ENCODE peak calls at places on chromosomes 7 and 10, in six cellular contexts. G, L, N, D, R and K are unnamed samples. For H3K27me3, the result is how much of the 10 kb centered on the place peaks cover.

GRCh38 chr10:16996530-16996964 is 133.1 kb downstream of the CUBN start:
- DNase-seq in G (peak), L (no peak), N (no peak), D (no peak), R (no peak), K (no peak)

GRCh38 chr10:124482401-124482800 is 20.8 kb downstream of the LHPP start:
- DNase-seq in G (no peak), L (no peak), N (no peak), D (no peak), R (no peak), K (no peak)

GRCh38 chr7:27188666-27189559 is 3.9 kb upstream of the HOXA11 start:
- DNase-seq in G (no peak), L (no peak), N (no peak), D (no peak), R (peak), K (peak)

GRCh38 chr7:16326099-16326498 is 95.2 kb downstream of the CRPPA start:
- DNase-seq in G (no peak), L (no peak), N (no peak), D (no peak), R (no peak), K (no peak)

GRCh38 chr7:4043988-4044387 is 638.1 kb upstream of the FOXK1 start:
- DNase-seq in G (no peak), L (no peak), N (no peak), D (no peak), R (no peak), K (no peak)

GRCh38 chr10:63883861-63884260 is 362.7 kb downstream of the REEP3 start:
- DNase-seq in G (no peak), L (no peak), N (no peak), D (no peak), R (no peak), K (no peak)

GRCh38 chr7:67019562-67020390 is 23.1 kb downstream of the TYW1 start:
- DNase-seq in G (peak), L (peak), N (no peak), D (no peak), R (no peak), K (no peak)

GRCh38 chr10:124318811-124319210 is 99.9 kb downstream of the OAT start:
- DNase-seq in G (no peak), L (no peak), N (no peak), D (no peak), R (no peak), K (no peak)

GRCh38 chr7:80288175-80289122 is 153.8 kb downstream of the GNAI1 start:
- DNase-seq in G (peak), L (no peak), N (no peak), D (no peak), R (no peak), K (no peak)

GRCh38 chr10:119778776-119779445 is 53.1 kb downstream of the INPP5F start:
- DNase-seq in G (no peak), L (peak), N (no peak), D (no peak), R (no peak), K (no peak)

GRCh38 chr10:130873636-130874035 is 437.9 kb downstream of the TCERG1L start:
- DNase-seq in G (no peak), L (no peak), N (no peak), D (no peak), R (no peak), K (no peak)

GRCh38 chr7:28269700-28270361 is 89.2 kb upstream of the JAZF1 start:
- DNase-seq in G (no peak), L (peak), N (no peak), D (no peak), R (no peak), K (no peak)

GRCh38 chr10:104022020-104022419 is 55.1 kb downstream of the SLK start:
- DNase-seq in G (no peak), L (no peak), N (no peak), D (no peak), R (no peak), K (no peak)

GRCh38 chr10:99676435-99676834 is 17.1 kb downstream of the ENTPD7 start:
- DNase-seq in G (peak), L (no peak), N (no peak), D (no peak), R (no peak), K (no peak)

GRCh38 chr7:76077435-76077834 is 29.5 kb downstream of the MDH2 start:
- DNase-seq in G (peak), L (no peak), N (no peak), D (no peak), R (no peak), K (no peak)

GRCh38 chr10:61629594-61629993 is 33.1 kb upstream of the CABCOCO1 start:
- DNase-seq in G (no peak), L (no peak), N (no peak), D (no peak), R (no peak), K (no peak)

GRCh38 chr10:4352566-4352961 is 473.4 kb upstream of the AKR1E2 start:
- DNase-seq in G (peak), L (no peak), N (peak), D (no peak), R (no peak), K (no peak)

GRCh38 chr7:34247468-34247867 is 342.1 kb downstream of the BMPER start:
- DNase-seq in G (peak), L (peak), N (no peak), D (no peak), R (no peak), K (no peak)

GRCh38 chr10:60679388-60679987 is 98.8 kb upstream of the CDK1 start:
- DNase-seq in G (no peak), L (no peak), N (no peak), D (no peak), R (no peak), K (no peak)

GRCh38 chr7:158384746-158385145 is 202.9 kb downstream of the PTPRN2 start:
- DNase-seq in G (no peak), L (no peak), N (no peak), D (no peak), R (no peak), K (no peak)

GRCh38 chr10:116836902-116837513 is 12.3 kb upstream of the ENO4 start:
- DNase-seq in G (no peak), L (no peak), N (no peak), D (no peak), R (no peak), K (no peak)

GRCh38 chr10:102718220-102718619 is 3.8 kb downstream of the SFXN2 start:
- DNase-seq in G (peak), L (no peak), N (no peak), D (no peak), R (no peak), K (no peak)

GRCh38 chr10:47255033-47255813 is 44.8 kb upstream of the GDF10 start:
- DNase-seq in G (no peak), L (no peak), N (no peak), D (no peak), R (no peak), K (no peak)

GRCh38 chr7:36630112-36630650 is 94.1 kb downstream of the AOAH start:
- DNase-seq in G (peak), L (no peak), N (no peak), D (no peak), R (no peak), K (no peak)

GRCh38 chr7:55484834-55485233 is 87.5 kb downstream of the VOPP1 start:
- DNase-seq in G (no peak), L (no peak), N (no peak), D (no peak), R (no peak), K (no peak)

GRCh38 chr7:89001306-89001705 is 205.8 kb upstream of the TEX47 start:
- DNase-seq in G (no peak), L (no peak), N (no peak), D (no peak), R (no peak), K (no peak)

GRCh38 chr7:142468871-142469652 is 211.2 kb upstream of the PRSS58 start:
- DNase-seq in G (no peak), L (no peak), N (no peak), D (no peak), R (no peak), K (no peak)

GRCh38 chr10:71981024-71981867 is 17.1 kb downstream of the CHST3 start:
- DNase-seq in G (peak), L (peak), N (no peak), D (no peak), R (no peak), K (no peak)

GRCh38 chr7:3552499-3552898 is 251.4 kb downstream of the SDK1 start:
- DNase-seq in G (peak), L (peak), N (no peak), D (peak), R (no peak), K (no peak)

GRCh38 chr7:138126928-138127327 is 50.7 kb downstream of the AKR1D1 start:
- DNase-seq in G (no peak), L (no peak), N (no peak), D (no peak), R (no peak), K (no peak)

GRCh38 chr10:79102056-79102874 is 33.5 kb downstream of the ZMIZ1 start:
- DNase-seq in G (peak), L (no peak), N (peak), D (no peak), R (peak), K (peak)

GRCh38 chr10:53836638-53837037 is 964.4 kb downstream of the PCDH15 start:
- DNase-seq in G (no peak), L (peak), N (no peak), D (peak), R (no peak), K (no peak)

GRCh38 chr7:71193099-71193810 is 61.3 kb downstream of the GALNT17 start:
- DNase-seq in G (no peak), L (no peak), N (no peak), D (no peak), R (no peak), K (no peak)

GRCh38 chr7:108004220-108005142 is 1.5 kb upstream of the LAMB1 start:
- DNase-seq in G (peak), L (no peak), N (no peak), D (no peak), R (no peak), K (peak)

GRCh38 chr7:101303102-101303701 is 18.4 kb downstream of the IFT22 start:
- DNase-seq in G (peak), L (no peak), N (no peak), D (no peak), R (no peak), K (no peak)
- H3K27me3 ChIP-seq in G (under half), L (under half), N (half or more), D (half or more), R (half or more), K (half or more)

GRCh38 chr10:11017575-11018425 is at the start of gene CELF2:
- DNase-seq in G (peak), L (no peak), N (peak), D (no peak), R (peak), K (peak)
- TF ChIP-seq CTCF in G (no peak), L (no peak), N (no peak), D (no peak), R (no peak), K (no peak)

DNA sequence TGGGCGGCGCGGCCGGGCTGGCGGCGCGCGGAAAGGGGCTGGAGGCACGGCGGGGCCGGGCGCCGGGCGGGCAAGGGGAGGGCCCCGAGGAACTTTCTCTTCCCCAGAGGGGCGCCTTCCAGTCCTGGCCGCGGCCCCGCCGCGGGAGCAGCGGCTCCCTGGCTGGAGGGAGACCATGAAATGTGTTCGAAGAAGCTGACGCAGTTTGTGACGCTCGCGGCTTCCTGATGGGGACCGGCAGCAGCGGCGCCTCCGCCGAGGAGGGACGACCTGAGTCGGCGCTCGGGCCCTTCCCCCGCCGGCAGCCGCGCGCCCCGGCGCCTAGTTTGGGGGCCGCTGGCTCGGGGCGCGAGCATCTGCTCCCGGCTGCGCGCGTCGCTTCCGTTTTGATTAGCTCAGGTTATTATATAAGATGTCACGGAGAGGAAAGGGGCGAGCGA is 57.2 kb upstream of the PCGF5 start:
- DNase-seq in G (peak), L (peak), N (peak), D (no peak), R (peak), K (peak)
- H3K27me3 ChIP-seq in G (under half), L (under half), N (under half), D (half or more), R (under half), K (under half)

GRCh38 chr10:69419761-69420126 is 3.0 kb upstream of the TACR2 start:
- DNase-seq in G (no peak), L (no peak), N (no peak), D (no peak), R (no peak), K (no peak)

GRCh38 chr10:69425513-69426298 is 9.0 kb upstream of the TACR2 start:
- DNase-seq in G (no peak), L (peak), N (no peak), D (peak), R (peak), K (peak)

GRCh38 chr10:69425041-69425440 is 8.3 kb upstream of the TACR2 start:
- DNase-seq in G (no peak), L (no peak), N (no peak), D (no peak), R (no peak), K (no peak)

GRCh38 chr10:69421611-69422308 is 5.0 kb upstream of the TACR2 start:
- DNase-seq in G (no peak), L (no peak), N (peak), D (no peak), R (no peak), K (no peak)

GRCh38 chr10:69422676-69423075 is 6.0 kb upstream of the TACR2 start:
- DNase-seq in G (no peak), L (no peak), N (no peak), D (no peak), R (no peak), K (no peak)
- TF ChIP-seq CTCF in G (no peak), L (no peak), N (no peak), D (no peak), R (no peak), K (no peak)

GRCh38 chr10:84571146-84571545 is 242.8 kb downstream of the CCSER2 start:
- DNase-seq in G (no peak), L (no peak), N (no peak), D (no peak), R (no peak), K (no peak)

DNA sequence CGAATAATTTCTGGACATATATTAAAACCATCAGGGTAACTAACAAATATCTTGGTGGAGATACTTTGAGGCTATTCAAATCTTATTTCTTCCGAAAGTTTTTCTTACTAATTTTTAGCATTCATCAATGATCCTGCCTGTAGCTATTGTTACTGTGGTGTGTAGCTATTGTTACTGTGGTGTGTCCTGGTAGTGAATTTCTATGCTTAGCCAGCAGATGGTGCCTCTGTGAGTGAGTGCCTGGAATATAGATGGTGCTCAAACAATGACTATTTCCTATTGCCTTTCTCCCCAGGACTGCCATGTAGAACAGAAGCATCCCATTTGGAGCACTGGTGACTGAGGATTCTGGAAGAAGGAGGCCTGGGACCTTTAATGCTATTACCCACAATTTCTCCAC is 245.7 kb downstream of the CCSER2 start:
- DNase-seq in G (no peak), L (peak), N (no peak), D (no peak), R (no peak), K (no peak)
- H3K27me3 ChIP-seq in G (under half), L (under half), N (under half), D (under half), R (under half), K (under half)